ENCODE peak calls at places on chromosomes 6 and 20, in four cellular contexts. One of them, this sample, is unnamed.

GRCh38 chr20:41145821-41146620 is 8.7 kb downstream of the PLCG1 start:
- DNase-seq in WTC11: no peak
- DNase-seq in A549: no peak
- DNase-seq in HepG2: no peak
- DNase-seq in this sample: no peak

GRCh38 chr20:6583134-6583738 is 184.2 kb upstream of the BMP2 start:
- DNase-seq in HepG2: peak
- DNase-seq in A549: peak
- DNase-seq in WTC11: peak
- DNase-seq in this sample: peak

GRCh38 chr20:4064118-4064962 is 49.0 kb upstream of the RNF24 start:
- DNase-seq in WTC11: peak
- DNase-seq in A549: peak
- DNase-seq in HepG2: no peak
- DNase-seq in this sample: peak

GRCh38 chr6:12939314-12939713 is 222.7 kb downstream of the PHACTR1 start:
- DNase-seq in WTC11: no peak
- DNase-seq in HepG2: no peak
- DNase-seq in A549: no peak
- DNase-seq in this sample: no peak

GRCh38 chr6:153131037-153131981 is at the start of gene RGS17:
- DNase-seq in HepG2: no peak
- DNase-seq in WTC11: peak
- DNase-seq in A549: peak
- DNase-seq in this sample: no peak

GRCh38 chr20:23937303-23938117 is 51.1 kb downstream of the GGTLC1 start:
- DNase-seq in HepG2: peak
- DNase-seq in A549: peak
- DNase-seq in WTC11: peak
- DNase-seq in this sample: peak

GRCh38 chr20:24487648-24488047 is 18.2 kb downstream of the SYNDIG1 start:
- DNase-seq in WTC11: no peak
- DNase-seq in A549: no peak
- DNase-seq in HepG2: no peak
- DNase-seq in this sample: no peak

GRCh38 chr6:14068133-14068532 is 49.4 kb upstream of the CD83 start:
- DNase-seq in A549: no peak
- DNase-seq in WTC11: no peak
- DNase-seq in HepG2: no peak
- DNase-seq in this sample: no peak

GRCh38 chr6:154683756-154684523 is 49.3 kb upstream of the SCAF8 start:
- DNase-seq in HepG2: no peak
- DNase-seq in A549: no peak
- DNase-seq in WTC11: no peak
- DNase-seq in this sample: no peak

GRCh38 chr6:6320901-6321300 is 439 bp upstream of the F13A1 start:
- DNase-seq in A549: no peak
- DNase-seq in HepG2: no peak
- DNase-seq in WTC11: no peak
- DNase-seq in this sample: no peak

GRCh38 chr20:208937-209566 is 18.0 kb upstream of the DEFB129 start:
- DNase-seq in A549: peak
- DNase-seq in HepG2: peak
- DNase-seq in WTC11: no peak
- DNase-seq in this sample: peak

GRCh38 chr6:132413501-132413805 is 12.2 kb upstream of the MOXD1 start:
- DNase-seq in WTC11: no peak
- DNase-seq in A549: no peak
- DNase-seq in HepG2: no peak
- DNase-seq in this sample: no peak

GRCh38 chr6:23244300-23244699 is 674.9 kb downstream of the HDGFL1 start:
- DNase-seq in A549: no peak
- DNase-seq in HepG2: no peak
- DNase-seq in WTC11: no peak
- DNase-seq in this sample: no peak

GRCh38 chr20:52937701-52938100 is 34.5 kb upstream of the TSHZ2 start:
- DNase-seq in HepG2: peak
- DNase-seq in A549: peak
- DNase-seq in WTC11: no peak
- DNase-seq in this sample: peak

GRCh38 chr6:73665686-73666319 is 12.0 kb upstream of the SLC17A5 start:
- DNase-seq in A549: no peak
- DNase-seq in HepG2: no peak
- DNase-seq in WTC11: no peak
- DNase-seq in this sample: no peak

GRCh38 chr20:1415667-1416468 is 23.0 kb upstream of the FKBP1A start:
- DNase-seq in A549: peak
- DNase-seq in HepG2: peak
- DNase-seq in WTC11: no peak
- DNase-seq in this sample: peak

GRCh38 chr6:127384007-127384406 is 40.6 kb upstream of the ECHDC1 start:
- DNase-seq in A549: no peak
- DNase-seq in WTC11: no peak
- DNase-seq in HepG2: no peak
- DNase-seq in this sample: no peak

GRCh38 chr6:130843575-130844320 is 16.5 kb downstream of the SMLR1 start:
- DNase-seq in A549: peak
- DNase-seq in WTC11: no peak
- DNase-seq in HepG2: peak
- DNase-seq in this sample: peak

GRCh38 chr6:142947702-142948480 is 2.9 kb upstream of the HIVEP2 start:
- DNase-seq in WTC11: no peak
- DNase-seq in A549: no peak
- DNase-seq in HepG2: no peak
- DNase-seq in this sample: no peak

GRCh38 chr20:958936-959815 is 42.9 kb downstream of the RSPO4 start:
- DNase-seq in A549: no peak
- DNase-seq in HepG2: no peak
- DNase-seq in WTC11: no peak
- DNase-seq in this sample: no peak

GRCh38 chr6:33746036-33746600 is 587 bp downstream of the IP6K3 start:
- DNase-seq in WTC11: no peak
- DNase-seq in HepG2: no peak
- DNase-seq in A549: no peak
- DNase-seq in this sample: no peak

GRCh38 chr6:43368517-43369160 is 808 bp downstream of the ZNF318 start:
- DNase-seq in A549: peak
- DNase-seq in WTC11: peak
- DNase-seq in HepG2: peak
- DNase-seq in this sample: peak

GRCh38 chr6:124973780-124974179 is 11.5 kb downstream of the RNF217 start:
- DNase-seq in HepG2: no peak
- DNase-seq in A549: no peak
- DNase-seq in WTC11: no peak
- DNase-seq in this sample: no peak

GRCh38 chr6:106510090-106510970 is 119.0 kb downstream of the RTN4IP1 start:
- DNase-seq in A549: peak
- DNase-seq in WTC11: peak
- DNase-seq in HepG2: peak
- DNase-seq in this sample: no peak

GRCh38 chr6:134727068-134727467 is 222.8 kb downstream of the ALDH8A1 start:
- DNase-seq in HepG2: no peak
- DNase-seq in WTC11: no peak
- DNase-seq in A549: peak
- DNase-seq in this sample: no peak

GRCh38 chr20:44136579-44136978 is 50.4 kb downstream of the JPH2 start:
- DNase-seq in HepG2: no peak
- DNase-seq in WTC11: no peak
- DNase-seq in A549: no peak
- DNase-seq in this sample: no peak

GRCh38 chr6:139126255-139126654 is 8.6 kb upstream of the HECA start:
- DNase-seq in HepG2: no peak
- DNase-seq in WTC11: no peak
- DNase-seq in A549: no peak
- DNase-seq in this sample: no peak

GRCh38 chr6:72739368-72739779 is 117.5 kb downstream of the KCNQ5 start:
- DNase-seq in WTC11: no peak
- DNase-seq in HepG2: no peak
- DNase-seq in A549: no peak
- DNase-seq in this sample: no peak

GRCh38 chr6:225907-226306 is 66.4 kb upstream of the DUSP22 start:
- DNase-seq in A549: no peak
- DNase-seq in WTC11: no peak
- DNase-seq in HepG2: no peak
- DNase-seq in this sample: no peak

GRCh38 chr6:4772750-4773149 is 3.5 kb upstream of the CDYL start:
- DNase-seq in A549: no peak
- DNase-seq in WTC11: no peak
- DNase-seq in HepG2: no peak
- DNase-seq in this sample: no peak

DNA sequence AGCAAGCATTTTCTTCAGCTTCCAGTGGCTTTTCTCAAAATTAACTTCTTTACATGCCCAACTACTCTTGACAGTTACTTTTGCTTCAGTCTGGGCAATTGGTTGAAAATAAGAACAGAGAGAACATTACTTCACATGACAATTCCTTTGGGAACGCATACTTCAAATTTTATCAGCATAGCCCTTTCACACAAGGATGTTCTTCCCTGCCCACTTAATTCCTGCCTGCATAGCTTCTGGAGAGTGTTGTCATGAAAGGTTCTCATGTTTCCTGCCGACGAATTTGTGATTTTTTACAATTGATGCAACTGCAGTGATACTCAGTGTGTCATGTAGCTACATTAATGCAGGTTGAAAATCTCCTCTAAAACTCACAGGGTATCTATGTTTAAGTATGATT is 22.0 kb upstream of the SNRNP48 start:
- DNase-seq in A549: no peak
- DNase-seq in WTC11: no peak
- DNase-seq in HepG2: no peak
- DNase-seq in this sample: no peak
- TF ChIP-seq NR3C1 in A549: no peak
- TF ChIP-seq NR3C1 in WTC11: no peak
- TF ChIP-seq NR3C1 in HepG2: no peak
- TF ChIP-seq NR3C1 in this sample: no peak

DNA sequence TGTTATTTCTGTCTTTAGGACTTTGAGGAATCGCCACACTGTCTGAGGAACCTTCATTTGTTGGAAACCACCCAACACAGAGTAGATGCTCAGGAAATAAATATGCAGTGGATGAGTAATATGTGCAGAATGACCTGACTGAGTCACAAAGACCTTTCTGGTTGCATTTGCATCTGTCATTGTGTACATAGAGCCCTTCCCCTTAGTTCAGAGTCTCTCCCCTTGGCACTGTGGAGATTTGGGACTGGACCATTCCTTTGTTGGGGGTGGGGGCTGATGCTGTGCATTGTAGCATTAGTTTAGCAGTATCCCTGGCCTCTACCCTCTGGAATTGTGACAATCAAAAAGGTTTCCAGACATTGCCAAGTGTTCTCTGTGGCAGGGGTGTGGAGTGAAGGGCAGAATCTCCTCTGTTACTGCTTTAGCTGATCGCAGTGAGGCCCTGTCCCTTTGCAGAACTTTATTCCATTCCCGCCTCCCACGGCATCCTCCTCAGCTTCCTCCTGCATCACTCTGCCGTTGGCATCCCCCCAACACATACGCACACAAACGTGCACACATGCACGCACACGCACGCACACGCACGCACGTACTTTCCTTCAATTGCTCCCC is 64.5 kb downstream of the EYA2 start:
- DNase-seq in WTC11: no peak
- DNase-seq in HepG2: peak
- DNase-seq in A549: peak
- DNase-seq in this sample: no peak
- TF ChIP-seq NR3C1 in WTC11: no peak
- TF ChIP-seq NR3C1 in HepG2: no peak
- TF ChIP-seq NR3C1 in A549: no peak
- TF ChIP-seq NR3C1 in this sample: no peak

GRCh38 chr20:47205577-47206123 is 150.8 kb downstream of the ZMYND8 start:
- DNase-seq in WTC11: peak
- DNase-seq in A549: peak
- DNase-seq in HepG2: peak
- DNase-seq in this sample: peak
- TF ChIP-seq NR3C1 in WTC11: no peak
- TF ChIP-seq NR3C1 in A549: no peak
- TF ChIP-seq NR3C1 in HepG2: no peak
- TF ChIP-seq NR3C1 in this sample: no peak

GRCh38 chr6:36683656-36684446 is 5.3 kb downstream of the CDKN1A start:
- DNase-seq in A549: no peak
- DNase-seq in HepG2: peak
- DNase-seq in WTC11: no peak
- DNase-seq in this sample: no peak

GRCh38 chr6:36685198-36685919 is 6.8 kb downstream of the CDKN1A start:
- DNase-seq in A549: no peak
- DNase-seq in WTC11: no peak
- DNase-seq in HepG2: no peak
- DNase-seq in this sample: no peak

GRCh38 chr6:36683145-36683655 is 4.7 kb downstream of the CDKN1A start:
- DNase-seq in HepG2: no peak
- DNase-seq in A549: no peak
- DNase-seq in WTC11: no peak
- DNase-seq in this sample: no peak

GRCh38 chr6:36684447-36684812 is 5.9 kb downstream of the CDKN1A start:
- DNase-seq in WTC11: no peak
- DNase-seq in HepG2: no peak
- DNase-seq in A549: no peak
- DNase-seq in this sample: no peak

GRCh38 chr6:36682328-36683144 is 4.0 kb downstream of the CDKN1A start:
- DNase-seq in HepG2: peak
- DNase-seq in A549: peak
- DNase-seq in WTC11: no peak
- DNase-seq in this sample: peak
- TF ChIP-seq NR3C1 in HepG2: no peak
- TF ChIP-seq NR3C1 in A549: no peak
- TF ChIP-seq NR3C1 in WTC11: no peak
- TF ChIP-seq NR3C1 in this sample: no peak

GRCh38 chr6:107668826-107669474 is 155.2 kb downstream of the SCML4 start:
- DNase-seq in A549: no peak
- DNase-seq in WTC11: no peak
- DNase-seq in HepG2: no peak
- DNase-seq in this sample: no peak
- TF ChIP-seq NR3C1 in A549: no peak
- TF ChIP-seq NR3C1 in WTC11: no peak
- TF ChIP-seq NR3C1 in HepG2: no peak
- TF ChIP-seq NR3C1 in this sample: no peak

This sample was measured in K562.